ENCODE peak calls at places on chromosomes 16 and 17, in six cellular contexts. One of them, this sample, is unnamed. For H3K36me3, the result is how much of the 10 kb centered on the place peaks cover.

GRCh38 chr16:79642652-79643051 is 42.1 kb upstream of the MAF start:
- DNase-seq in endodermal cell: no peak
- DNase-seq in colonic mucosa: no peak
- DNase-seq in heart left ventricle: no peak
- DNase-seq in CD4-positive, CD25-positive, alpha-beta regulatory T cell: no peak
- DNase-seq in lung: no peak
- DNase-seq in this sample: no peak

GRCh38 chr16:85719605-85720318 is 31.0 kb upstream of the GINS2 start:
- DNase-seq in lung: no peak
- DNase-seq in colonic mucosa: no peak
- DNase-seq in heart left ventricle: no peak
- DNase-seq in CD4-positive, CD25-positive, alpha-beta regulatory T cell: no peak
- DNase-seq in endodermal cell: no peak
- DNase-seq in this sample: no peak

GRCh38 chr16:23510154-23510914 is at the start of gene GGA2:
- DNase-seq in colonic mucosa: peak
- DNase-seq in lung: peak
- DNase-seq in endodermal cell: peak
- DNase-seq in CD4-positive, CD25-positive, alpha-beta regulatory T cell: peak
- DNase-seq in heart left ventricle: peak
- DNase-seq in this sample: peak

GRCh38 chr17:40937384-40937819 is at the start of gene KRT23:
- DNase-seq in endodermal cell: peak
- DNase-seq in CD4-positive, CD25-positive, alpha-beta regulatory T cell: no peak
- DNase-seq in lung: no peak
- DNase-seq in colonic mucosa: no peak
- DNase-seq in heart left ventricle: no peak
- DNase-seq in this sample: no peak

GRCh38 chr17:34368455-34369195 is 5.6 kb upstream of the CCL1 start:
- DNase-seq in endodermal cell: peak
- DNase-seq in CD4-positive, CD25-positive, alpha-beta regulatory T cell: no peak
- DNase-seq in colonic mucosa: no peak
- DNase-seq in lung: no peak
- DNase-seq in heart left ventricle: no peak
- DNase-seq in this sample: no peak

GRCh38 chr17:73226556-73227172 is 33.8 kb downstream of the COG1 start:
- DNase-seq in heart left ventricle: no peak
- DNase-seq in CD4-positive, CD25-positive, alpha-beta regulatory T cell: peak
- DNase-seq in colonic mucosa: no peak
- DNase-seq in endodermal cell: no peak
- DNase-seq in lung: no peak
- DNase-seq in this sample: no peak

GRCh38 chr17:82219083-82219482 is 6.4 kb upstream of the CCDC57 start:
- DNase-seq in lung: no peak
- DNase-seq in heart left ventricle: no peak
- DNase-seq in CD4-positive, CD25-positive, alpha-beta regulatory T cell: no peak
- DNase-seq in endodermal cell: peak
- DNase-seq in colonic mucosa: no peak
- DNase-seq in this sample: no peak

GRCh38 chr17:65876985-65877384 is 314.9 kb downstream of the CEP112 start:
- DNase-seq in CD4-positive, CD25-positive, alpha-beta regulatory T cell: no peak
- DNase-seq in endodermal cell: no peak
- DNase-seq in colonic mucosa: peak
- DNase-seq in lung: no peak
- DNase-seq in heart left ventricle: no peak
- DNase-seq in this sample: no peak

GRCh38 chr17:43772877-43773648 is 5.7 kb downstream of the DUSP3 start:
- DNase-seq in endodermal cell: peak
- DNase-seq in lung: no peak
- DNase-seq in colonic mucosa: no peak
- DNase-seq in heart left ventricle: peak
- DNase-seq in CD4-positive, CD25-positive, alpha-beta regulatory T cell: no peak
- DNase-seq in this sample: no peak

GRCh38 chr16:27512061-27512460 is 37.7 kb downstream of the GTF3C1 start:
- DNase-seq in colonic mucosa: no peak
- DNase-seq in endodermal cell: no peak
- DNase-seq in lung: no peak
- DNase-seq in heart left ventricle: no peak
- DNase-seq in CD4-positive, CD25-positive, alpha-beta regulatory T cell: no peak
- DNase-seq in this sample: no peak

GRCh38 chr16:49921791-49922456 is 66.0 kb upstream of the ZNF423 start:
- DNase-seq in heart left ventricle: peak
- DNase-seq in lung: peak
- DNase-seq in colonic mucosa: peak
- DNase-seq in CD4-positive, CD25-positive, alpha-beta regulatory T cell: peak
- DNase-seq in endodermal cell: peak
- DNase-seq in this sample: peak

GRCh38 chr16:49638696-49639629 is 216.9 kb downstream of the ZNF423 start:
- DNase-seq in lung: no peak
- DNase-seq in colonic mucosa: no peak
- DNase-seq in CD4-positive, CD25-positive, alpha-beta regulatory T cell: no peak
- DNase-seq in heart left ventricle: peak
- DNase-seq in endodermal cell: peak
- DNase-seq in this sample: no peak

GRCh38 chr16:85402910-85403692 is 210.0 kb upstream of the GSE1 start:
- DNase-seq in CD4-positive, CD25-positive, alpha-beta regulatory T cell: no peak
- DNase-seq in colonic mucosa: peak
- DNase-seq in endodermal cell: peak
- DNase-seq in lung: no peak
- DNase-seq in heart left ventricle: peak
- DNase-seq in this sample: peak

GRCh38 chr17:41917957-41918391 is 777 bp downstream of the ACLY start:
- DNase-seq in colonic mucosa: peak
- DNase-seq in heart left ventricle: peak
- DNase-seq in lung: peak
- DNase-seq in endodermal cell: peak
- DNase-seq in CD4-positive, CD25-positive, alpha-beta regulatory T cell: peak
- DNase-seq in this sample: peak

GRCh38 chr16:3974751-3975150 is 94.2 kb upstream of the CREBBP start:
- DNase-seq in heart left ventricle: no peak
- DNase-seq in endodermal cell: no peak
- DNase-seq in lung: no peak
- DNase-seq in CD4-positive, CD25-positive, alpha-beta regulatory T cell: no peak
- DNase-seq in colonic mucosa: no peak
- DNase-seq in this sample: no peak

GRCh38 chr16:14378131-14378551 is 251.9 kb downstream of the PARN start:
- DNase-seq in lung: no peak
- DNase-seq in CD4-positive, CD25-positive, alpha-beta regulatory T cell: peak
- DNase-seq in colonic mucosa: no peak
- DNase-seq in heart left ventricle: no peak
- DNase-seq in endodermal cell: no peak
- DNase-seq in this sample: no peak

GRCh38 chr16:67917852-67918236 is 13.8 kb downstream of the CTRL start:
- DNase-seq in heart left ventricle: no peak
- DNase-seq in lung: no peak
- DNase-seq in colonic mucosa: no peak
- DNase-seq in CD4-positive, CD25-positive, alpha-beta regulatory T cell: peak
- DNase-seq in endodermal cell: no peak
- DNase-seq in this sample: peak

GRCh38 chr17:81681672-81682071 is 1.9 kb downstream of the ARL16 start:
- DNase-seq in endodermal cell: no peak
- DNase-seq in colonic mucosa: no peak
- DNase-seq in heart left ventricle: no peak
- DNase-seq in lung: no peak
- DNase-seq in CD4-positive, CD25-positive, alpha-beta regulatory T cell: no peak
- DNase-seq in this sample: no peak

GRCh38 chr17:63996430-63997182 is 1.5 kb upstream of the PRR29 start:
- DNase-seq in heart left ventricle: no peak
- DNase-seq in CD4-positive, CD25-positive, alpha-beta regulatory T cell: no peak
- DNase-seq in colonic mucosa: no peak
- DNase-seq in endodermal cell: peak
- DNase-seq in lung: no peak
- DNase-seq in this sample: no peak

GRCh38 chr17:16378631-16379282 is 2.1 kb upstream of the UBB start:
- DNase-seq in heart left ventricle: no peak
- DNase-seq in colonic mucosa: peak
- DNase-seq in endodermal cell: peak
- DNase-seq in lung: no peak
- DNase-seq in CD4-positive, CD25-positive, alpha-beta regulatory T cell: no peak
- DNase-seq in this sample: no peak

GRCh38 chr16:76866994-76867393 is 324.0 kb upstream of the MON1B start:
- DNase-seq in colonic mucosa: no peak
- DNase-seq in endodermal cell: no peak
- DNase-seq in CD4-positive, CD25-positive, alpha-beta regulatory T cell: no peak
- DNase-seq in lung: no peak
- DNase-seq in heart left ventricle: no peak
- DNase-seq in this sample: no peak

GRCh38 chr16:79402920-79403319 is 197.6 kb downstream of the MAF start:
- DNase-seq in lung: no peak
- DNase-seq in heart left ventricle: no peak
- DNase-seq in colonic mucosa: no peak
- DNase-seq in endodermal cell: no peak
- DNase-seq in CD4-positive, CD25-positive, alpha-beta regulatory T cell: no peak
- DNase-seq in this sample: no peak

GRCh38 chr17:1109606-1110523 is 69.9 kb downstream of the ABR start:
- DNase-seq in colonic mucosa: peak
- DNase-seq in heart left ventricle: no peak
- DNase-seq in CD4-positive, CD25-positive, alpha-beta regulatory T cell: no peak
- DNase-seq in lung: no peak
- DNase-seq in endodermal cell: peak
- DNase-seq in this sample: no peak

GRCh38 chr16:16073884-16074781 is 124.7 kb downstream of the ABCC1 start:
- DNase-seq in CD4-positive, CD25-positive, alpha-beta regulatory T cell: no peak
- DNase-seq in colonic mucosa: no peak
- DNase-seq in lung: peak
- DNase-seq in endodermal cell: peak
- DNase-seq in heart left ventricle: no peak
- DNase-seq in this sample: peak

DNA sequence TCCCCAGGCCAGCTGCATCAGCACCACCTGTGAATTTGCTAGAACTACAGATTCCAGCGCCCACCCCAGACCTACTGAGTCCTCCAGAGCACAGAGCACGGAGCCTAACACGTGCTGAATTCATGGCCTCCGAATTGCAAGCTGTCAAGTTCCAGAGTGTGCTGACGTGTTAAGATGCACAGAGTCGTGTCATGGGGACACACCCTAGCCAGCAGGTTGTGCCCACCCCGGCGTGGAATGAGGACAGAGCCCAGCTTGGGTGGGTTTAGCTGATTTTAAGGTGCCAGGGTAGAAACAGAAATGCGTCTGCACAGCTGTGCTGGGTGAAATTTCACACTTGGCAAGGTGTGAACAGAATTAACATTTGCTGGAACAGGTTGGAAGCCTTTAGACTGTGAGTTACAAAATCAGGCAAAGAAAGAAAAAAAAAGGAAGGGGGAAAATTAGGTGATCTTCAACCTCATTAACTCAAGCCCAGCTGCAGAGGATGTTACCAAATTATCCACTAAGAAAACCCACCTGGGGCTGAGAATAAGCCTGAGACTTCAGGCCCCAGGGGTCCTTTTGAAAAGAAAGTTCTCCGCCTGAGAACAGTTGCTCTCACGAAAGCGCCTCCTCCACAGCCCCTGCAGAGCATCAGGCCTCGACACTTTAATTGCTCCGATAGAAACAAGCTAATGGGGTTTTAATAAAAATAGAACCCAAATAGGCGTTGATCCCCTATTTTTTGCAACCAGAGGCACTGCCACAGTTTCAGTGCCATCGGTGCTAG is 27.2 kb downstream of the GINS3 start:
- DNase-seq in heart left ventricle: no peak
- DNase-seq in lung: no peak
- DNase-seq in CD4-positive, CD25-positive, alpha-beta regulatory T cell: no peak
- DNase-seq in colonic mucosa: no peak
- DNase-seq in endodermal cell: peak
- DNase-seq in this sample: no peak
- H3K27ac ChIP-seq in heart left ventricle: peak
- H3K27ac ChIP-seq in lung: peak
- H3K27ac ChIP-seq in CD4-positive, CD25-positive, alpha-beta regulatory T cell: no peak
- H3K27ac ChIP-seq in colonic mucosa: no peak
- H3K27ac ChIP-seq in endodermal cell: no peak
- H3K27ac ChIP-seq in this sample: no peak

GRCh38 chr16:2936436-2937011 is 24.8 kb downstream of the FLYWCH1 start:
- DNase-seq in colonic mucosa: no peak
- DNase-seq in lung: no peak
- DNase-seq in heart left ventricle: no peak
- DNase-seq in CD4-positive, CD25-positive, alpha-beta regulatory T cell: no peak
- DNase-seq in endodermal cell: no peak
- DNase-seq in this sample: no peak
- H3K36me3 ChIP-seq in colonic mucosa: under half
- H3K36me3 ChIP-seq in lung: under half
- H3K36me3 ChIP-seq in heart left ventricle: under half
- H3K36me3 ChIP-seq in CD4-positive, CD25-positive, alpha-beta regulatory T cell: under half
- H3K36me3 ChIP-seq in endodermal cell: under half
- H3K36me3 ChIP-seq in this sample: half or more

DNA sequence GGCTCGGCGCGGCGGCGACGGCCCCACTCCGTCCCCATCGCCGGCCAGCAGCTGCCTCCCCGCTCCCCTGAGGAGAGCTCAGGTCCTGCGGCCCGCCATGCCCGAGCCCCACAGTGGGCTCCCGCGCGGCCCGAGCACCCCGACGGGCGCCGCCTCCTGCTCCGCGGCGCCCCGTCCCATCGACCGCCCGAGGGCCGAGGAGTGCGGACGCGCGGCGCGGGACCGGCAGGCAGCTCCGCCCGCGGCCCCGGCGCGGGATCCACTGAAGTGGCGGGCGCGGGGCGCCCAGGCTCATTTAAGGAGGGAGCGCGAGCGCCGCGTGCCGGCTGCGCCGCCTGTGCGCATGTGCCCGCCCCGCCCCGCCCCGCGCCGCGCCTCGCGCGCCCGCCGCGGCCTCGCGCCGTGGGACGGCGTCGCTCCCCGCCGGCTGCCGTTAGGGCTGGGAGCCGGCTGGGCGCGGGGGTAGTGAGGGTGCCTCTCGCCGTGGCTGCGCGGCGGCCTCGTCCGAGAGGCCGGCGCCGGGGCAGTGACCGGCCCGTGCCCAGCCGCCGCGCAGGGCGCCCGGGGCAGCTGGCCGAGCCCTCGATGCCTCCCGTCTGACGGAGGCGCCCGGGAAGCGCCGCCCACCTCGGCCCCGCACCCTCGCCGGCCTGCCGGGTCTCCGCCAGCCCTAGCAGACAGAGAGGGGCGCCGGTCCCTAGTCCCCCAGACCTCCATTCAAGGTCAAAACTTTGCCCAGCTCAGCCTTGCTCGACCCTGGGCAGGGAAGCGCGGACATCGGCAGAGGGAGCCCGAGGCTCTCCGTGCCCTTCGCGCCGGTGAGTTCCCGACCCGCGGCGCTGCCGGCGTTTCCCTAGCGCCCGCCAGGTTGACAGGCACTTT is at the start of gene NETO2:
- DNase-seq in heart left ventricle: peak
- DNase-seq in CD4-positive, CD25-positive, alpha-beta regulatory T cell: peak
- DNase-seq in lung: peak
- DNase-seq in colonic mucosa: peak
- DNase-seq in endodermal cell: peak
- DNase-seq in this sample: peak
- H3K27ac ChIP-seq in heart left ventricle: no peak
- H3K27ac ChIP-seq in CD4-positive, CD25-positive, alpha-beta regulatory T cell: peak
- H3K27ac ChIP-seq in lung: peak
- H3K27ac ChIP-seq in colonic mucosa: no peak
- H3K27ac ChIP-seq in endodermal cell: peak
- H3K27ac ChIP-seq in this sample: peak

DNA sequence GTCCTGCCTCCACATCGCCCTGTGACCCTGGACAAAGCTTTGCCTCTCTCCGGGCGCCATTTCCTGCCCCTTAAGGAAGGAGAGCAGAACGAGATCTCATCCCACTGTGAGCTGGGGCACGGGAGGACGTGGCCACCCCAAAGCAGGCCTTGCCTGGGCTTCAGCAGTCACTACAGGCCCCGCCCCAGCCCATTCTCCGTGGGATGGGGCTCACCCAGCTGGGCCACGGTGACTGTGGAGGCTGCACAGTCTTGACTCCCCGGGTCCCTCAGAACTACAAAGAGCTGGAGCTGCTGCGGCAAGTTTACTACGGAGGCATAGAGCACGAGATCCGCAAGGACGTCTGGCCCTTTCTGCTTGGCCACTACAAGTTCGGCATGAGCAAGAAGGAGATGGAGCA is 28.2 kb downstream of the MNT start:
- DNase-seq in lung: no peak
- DNase-seq in endodermal cell: no peak
- DNase-seq in colonic mucosa: no peak
- DNase-seq in heart left ventricle: no peak
- DNase-seq in CD4-positive, CD25-positive, alpha-beta regulatory T cell: no peak
- DNase-seq in this sample: no peak
- H3K36me3 ChIP-seq in lung: under half
- H3K36me3 ChIP-seq in endodermal cell: under half
- H3K36me3 ChIP-seq in colonic mucosa: under half
- H3K36me3 ChIP-seq in heart left ventricle: under half
- H3K36me3 ChIP-seq in CD4-positive, CD25-positive, alpha-beta regulatory T cell: under half
- H3K36me3 ChIP-seq in this sample: under half

This sample was measured in brain microvascular endothelial cell.